ENCODE peak calls at places on chromosome 4, in eight cellular contexts. A is transverse colon; F is cardiac fibroblast; U is stimulated activated CD4-positive, alpha-beta T cell treated with anti-CD3 and anti-CD28 coated beads, TNF-alpha, amount 100 ng/mL, for 4 hours; Q is memory B cell; T is RPMI8226; W is adipocyte; L is LHCN-M2. I is an unnamed sample.

GRCh38 chr4:28490669-28491068 is 1630.0 kb downstream of the STIM2 start:
- DNase-seq in A (no peak), F (peak; percentile 42), U (no peak), Q (no peak), T (no peak), W (no peak), L (peak; percentile 12), I (no peak)

GRCh38 chr4:2924765-2925301 is 38.4 kb downstream of the NOP14 start:
- DNase-seq in A (no peak), F (no peak), U (no peak), Q (no peak), T (no peak), W (no peak), L (no peak), I (no peak)

GRCh38 chr4:78513411-78513975 is 38.1 kb upstream of the ANXA3 start:
- DNase-seq in A (no peak), F (no peak), U (no peak), Q (no peak), T (no peak), W (no peak), L (no peak), I (no peak)

GRCh38 chr4:140812916-140813315 is 56.7 kb upstream of the TBC1D9 start:
- DNase-seq in A (no peak), F (no peak), U (no peak), Q (no peak), T (no peak), W (no peak), L (no peak), I (no peak)

GRCh38 chr4:159016527-159017137 is 86.2 kb upstream of the RAPGEF2 start:
- DNase-seq in A (peak; percentile 34), F (peak; percentile 6), U (no peak), Q (no peak), T (peak; percentile 14), W (no peak), L (peak; percentile 35), I (no peak)

GRCh38 chr4:110195561-110196205 is 2.7 kb downstream of the ELOVL6 start:
- DNase-seq in A (no peak), F (peak; percentile 14), U (no peak), Q (no peak), T (peak; percentile 5), W (peak; percentile 15), L (no peak), I (no peak)

GRCh38 chr4:16516796-16517413 is 290.6 kb upstream of the TAPT1 start:
- DNase-seq in A (no peak), F (peak; percentile 72), U (no peak), Q (no peak), T (peak; percentile 4), W (peak; percentile 84), L (no peak), I (no peak)

GRCh38 chr4:56786955-56787354 is 34.5 kb downstream of the SPINK2 start:
- DNase-seq in A (peak; percentile 62), F (peak; percentile 59), U (no peak), Q (no peak), T (no peak), W (peak; percentile 50), L (peak; percentile 97), I (no peak)

GRCh38 chr4:85740431-85740861 is 265.5 kb downstream of the ARHGAP24 start:
- DNase-seq in A (no peak), F (peak; percentile 57), U (no peak), Q (no peak), T (no peak), W (peak; percentile 43), L (peak; percentile 62), I (no peak)

I was measured in naive thymus-derived CD4-positive, alpha-beta T cell.